ENCODE peak calls at places on chromosomes 3 and 15, in six cellular contexts. M is GM23338, V is GM23248, X is PC-3, U is MM.1S, W is SK-N-SH. D is an unnamed sample. For H3F3A, the result is how much of the 10 kb centered on the place peaks cover.

GRCh38 chr3:129888739-129889138 is 4.8 kb downstream of the TMCC1 start:
- DNase-seq in M (no peak), V (peak), X (peak), U (no peak), W (no peak), D (no peak)

GRCh38 chr3:166367947-166368533 is 530.8 kb upstream of the BCHE start:
- DNase-seq in M (no peak), V (no peak), X (peak), U (peak), W (no peak), D (no peak)

GRCh38 chr15:81914734-81915234 is 131.0 kb downstream of the MEX3B start:
- DNase-seq in M (no peak), V (no peak), X (no peak), U (no peak), W (peak), D (no peak)

GRCh38 chr15:25717116-25717755 is 145.9 kb downstream of the ATP10A start:
- DNase-seq in M (no peak), V (peak), X (no peak), U (no peak), W (no peak), D (no peak)

GRCh38 chr3:147113293-147114045 is 292.9 kb downstream of the ZIC4 start:
- DNase-seq in M (no peak), V (peak), X (peak), U (peak), W (no peak), D (no peak)

GRCh38 chr3:140723576-140723975 is 45.7 kb downstream of the TRIM42 start:
- DNase-seq in M (no peak), V (no peak), X (no peak), U (no peak), W (no peak), D (no peak)

GRCh38 chr3:128554100-128554464 is 61.1 kb upstream of the GATA2 start:
- DNase-seq in M (no peak), V (peak), X (peak), U (no peak), W (no peak), D (no peak)

GRCh38 chr15:58568157-58568571 is 136.4 kb downstream of the LIPC start:
- DNase-seq in M (no peak), V (no peak), X (peak), U (peak), W (no peak), D (no peak)

GRCh38 chr15:82640672-82641071 is 6.5 kb downstream of the CPEB1 start:
- DNase-seq in M (no peak), V (no peak), X (no peak), U (no peak), W (no peak), D (no peak)

GRCh38 chr3:66029443-66029842 is 9.3 kb downstream of the MAGI1 start:
- DNase-seq in M (no peak), V (peak), X (no peak), U (no peak), W (no peak), D (no peak)

GRCh38 chr3:69181592-69182211 is 59.3 kb upstream of the LMOD3 start:
- DNase-seq in M (no peak), V (peak), X (peak), U (no peak), W (no peak), D (peak)

GRCh38 chr3:137163958-137164357 is 206.2 kb downstream of the IL20RB start:
- DNase-seq in M (no peak), V (no peak), X (no peak), U (peak), W (no peak), D (no peak)

GRCh38 chr15:34318277-34319079 is 19.1 kb downstream of the SLC12A6 start:
- DNase-seq in M (peak), V (peak), X (peak), U (peak), W (no peak), D (peak)

GRCh38 chr3:50296721-50297383 is 2.4 kb downstream of the HYAL3 start:
- DNase-seq in M (no peak), V (no peak), X (no peak), U (no peak), W (no peak), D (peak)

GRCh38 chr3:42906085-42906904 is at the start of gene ZNF662:
- DNase-seq in M (peak), V (peak), X (no peak), U (no peak), W (peak), D (no peak)

GRCh38 chr3:45154641-45155147 is 8.5 kb upstream of the CDCP1 start:
- DNase-seq in M (no peak), V (peak), X (peak), U (no peak), W (no peak), D (no peak)

GRCh38 chr15:62964251-62964650 is 78.3 kb upstream of the TPM1 start:
- DNase-seq in M (no peak), V (peak), X (no peak), U (no peak), W (no peak), D (peak)

GRCh38 chr15:78263351-78263781 is 996 bp upstream of the DNAJA4 start:
- DNase-seq in M (no peak), V (no peak), X (no peak), U (no peak), W (no peak), D (no peak)

GRCh38 chr3:43206632-43207031 is 79.7 kb upstream of the SNRK start:
- DNase-seq in M (peak), V (no peak), X (no peak), U (no peak), W (no peak), D (peak)

GRCh38 chr3:67109651-67110204 is 111.6 kb downstream of the KBTBD8 start:
- DNase-seq in M (peak), V (peak), X (peak), U (peak), W (peak), D (peak)

GRCh38 chr3:48826451-48826850 is 21.2 kb downstream of the PRKAR2A start:
- DNase-seq in M (no peak), V (peak), X (no peak), U (no peak), W (no peak), D (no peak)

GRCh38 chr3:63654246-63654645 is 1.8 kb downstream of the SNTN start:
- DNase-seq in M (no peak), V (peak), X (no peak), U (no peak), W (no peak), D (no peak)

GRCh38 chr15:67080118-67080899 is 14.9 kb downstream of the SMAD3 start:
- DNase-seq in M (no peak), V (peak), X (no peak), U (peak), W (no peak), D (no peak)

GRCh38 chr15:76057332-76058000 is 2.3 kb upstream of the TMEM266 start:
- DNase-seq in M (peak), V (peak), X (peak), U (peak), W (peak), D (peak)

GRCh38 chr15:57527382-57528091 is 64.2 kb upstream of the MYZAP start:
- DNase-seq in M (peak), V (peak), X (peak), U (peak), W (peak), D (peak)

GRCh38 chr3:20480771-20481170 is 294.8 kb upstream of the SGO1 start:
- DNase-seq in M (peak), V (no peak), X (no peak), U (no peak), W (no peak), D (no peak)

GRCh38 chr15:88132499-88132898 is 124.0 kb downstream of the NTRK3 start:
- DNase-seq in M (no peak), V (no peak), X (no peak), U (no peak), W (no peak), D (no peak)

GRCh38 chr3:40490916-40491315 is 14.0 kb downstream of the ZNF619 start:
- DNase-seq in M (no peak), V (no peak), X (no peak), U (no peak), W (no peak), D (no peak)

GRCh38 chr3:54663558-54664114 is 264.2 kb downstream of the LRTM1 start:
- DNase-seq in M (no peak), V (peak), X (no peak), U (no peak), W (no peak), D (no peak)

GRCh38 chr15:93467327-93467726 is 378.3 kb upstream of the RGMA start:
- DNase-seq in M (no peak), V (peak), X (no peak), U (no peak), W (no peak), D (no peak)

GRCh38 chr3:126469479-126469878 is 6.2 kb downstream of the ZXDC start:
- DNase-seq in M (no peak), V (no peak), X (no peak), U (no peak), W (no peak), D (no peak)

GRCh38 chr3:129282727-129283327 is 4.2 kb downstream of the HMCES start:
- DNase-seq in M (no peak), V (peak), X (peak), U (peak), W (no peak), D (no peak)

GRCh38 chr15:70430029-70430428 is 332.3 kb upstream of the TLE3 start:
- DNase-seq in M (no peak), V (peak), X (peak), U (no peak), W (no peak), D (no peak)

GRCh38 chr15:63288778-63289378 is 11.5 kb downstream of the APH1B start:
- DNase-seq in M (peak), V (peak), X (peak), U (peak), W (peak), D (peak)

GRCh38 chr3:194808709-194809108 is 123.0 kb downstream of the FAM43A start:
- DNase-seq in M (no peak), V (peak), X (peak), U (no peak), W (peak), D (no peak)

GRCh38 chr3:178665747-178666146 is 129.5 kb downstream of the KCNMB2 start:
- DNase-seq in M (no peak), V (no peak), X (no peak), U (no peak), W (no peak), D (no peak)

GRCh38 chr15:65762399-65762798 is 29.7 kb downstream of the DENND4A start:
- DNase-seq in M (no peak), V (no peak), X (no peak), U (no peak), W (no peak), D (no peak)

GRCh38 chr15:65759441-65759840 is 32.7 kb downstream of the DENND4A start:
- DNase-seq in M (no peak), V (no peak), X (no peak), U (no peak), W (no peak), D (no peak)

GRCh38 chr15:65766422-65767263 is 25.4 kb downstream of the DENND4A start:
- DNase-seq in M (no peak), V (no peak), X (peak), U (no peak), W (no peak), D (no peak)

GRCh38 chr15:65761210-65761926 is 30.7 kb downstream of the DENND4A start:
- DNase-seq in M (no peak), V (no peak), X (no peak), U (no peak), W (no peak), D (no peak)

GRCh38 chr15:65762914-65763787 is 28.9 kb downstream of the DENND4A start:
- DNase-seq in M (no peak), V (no peak), X (no peak), U (no peak), W (no peak), D (no peak)
- H3F3A ChIP-seq in M (under half), V (under half), X (under half), U (under half), W (under half), D (under half)

DNA sequence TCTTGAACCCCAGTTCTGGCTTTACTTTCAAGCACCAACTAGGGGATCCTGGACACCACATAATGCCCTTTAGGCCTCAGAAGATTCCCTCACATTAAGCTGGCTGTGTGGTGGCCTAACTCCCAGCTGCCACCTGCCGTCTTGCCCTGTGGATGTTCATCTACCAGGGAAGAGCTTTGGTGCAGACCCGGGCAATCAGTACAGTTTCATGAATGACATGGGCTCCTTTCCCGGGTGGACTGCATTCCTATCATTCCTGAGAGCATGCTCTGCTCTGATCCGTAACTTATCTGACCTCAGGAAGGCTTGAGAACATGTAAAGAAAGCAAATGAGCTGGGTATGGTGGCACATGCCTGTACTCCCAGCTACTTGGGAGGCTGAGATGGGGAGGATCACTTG is 50.0 kb upstream of the GSK3B start:
- DNase-seq in M (peak), V (no peak), X (peak), U (no peak), W (no peak), D (peak)
- TF ChIP-seq EZH2phosphoT487 in M (no peak), V (no peak), X (no peak), U (no peak), W (no peak), D (no peak)

DNA sequence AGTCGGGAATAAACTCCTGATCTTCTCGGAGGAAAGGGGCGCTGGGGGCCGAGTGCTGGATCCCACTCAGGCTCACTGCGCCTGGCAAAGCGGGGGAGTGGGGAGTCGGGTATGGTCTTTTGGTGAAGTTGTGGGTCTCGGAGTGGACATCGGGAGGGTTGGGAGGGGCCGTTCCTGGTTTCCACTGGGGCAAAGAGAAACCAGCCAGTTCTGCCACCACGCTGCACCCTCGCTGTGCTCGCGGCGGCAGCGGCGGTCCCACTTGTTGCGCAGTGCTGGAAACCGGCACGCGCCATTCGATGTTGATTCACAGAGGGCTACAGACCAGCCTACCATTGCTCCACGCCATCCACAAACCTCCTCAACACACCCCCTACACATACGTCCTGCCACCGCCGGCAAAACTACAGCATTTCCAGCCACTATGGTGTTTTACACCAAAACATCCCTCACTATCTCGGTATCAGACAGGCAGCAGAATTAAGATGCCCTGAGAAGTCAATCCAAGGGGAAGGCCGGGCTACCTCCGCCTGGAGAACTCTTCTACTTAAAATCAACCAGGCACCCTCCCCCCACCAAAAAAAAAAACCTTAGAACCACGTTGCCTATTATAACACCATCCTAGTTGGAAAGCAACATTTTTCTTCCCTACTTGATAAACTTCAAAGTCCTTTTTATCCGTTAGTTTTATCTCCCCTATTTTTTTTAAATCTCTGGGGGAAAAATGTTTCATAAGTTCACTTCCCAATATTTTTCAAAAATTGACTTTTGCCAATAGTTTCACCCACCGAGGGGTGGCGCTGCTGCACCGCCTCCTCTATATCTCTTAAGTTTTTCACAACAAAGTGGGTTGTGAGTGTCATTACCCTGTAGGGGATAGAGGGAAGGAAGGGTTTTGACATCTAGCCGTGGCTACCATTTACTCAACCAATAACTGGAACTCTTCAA is 3.6 kb downstream of the BCL6 start:
- DNase-seq in M (peak), V (peak), X (peak), U (peak), W (peak), D (peak)
- H3F3A ChIP-seq in M (under half), V (under half), X (under half), U (under half), W (under half), D (half or more)

DNA sequence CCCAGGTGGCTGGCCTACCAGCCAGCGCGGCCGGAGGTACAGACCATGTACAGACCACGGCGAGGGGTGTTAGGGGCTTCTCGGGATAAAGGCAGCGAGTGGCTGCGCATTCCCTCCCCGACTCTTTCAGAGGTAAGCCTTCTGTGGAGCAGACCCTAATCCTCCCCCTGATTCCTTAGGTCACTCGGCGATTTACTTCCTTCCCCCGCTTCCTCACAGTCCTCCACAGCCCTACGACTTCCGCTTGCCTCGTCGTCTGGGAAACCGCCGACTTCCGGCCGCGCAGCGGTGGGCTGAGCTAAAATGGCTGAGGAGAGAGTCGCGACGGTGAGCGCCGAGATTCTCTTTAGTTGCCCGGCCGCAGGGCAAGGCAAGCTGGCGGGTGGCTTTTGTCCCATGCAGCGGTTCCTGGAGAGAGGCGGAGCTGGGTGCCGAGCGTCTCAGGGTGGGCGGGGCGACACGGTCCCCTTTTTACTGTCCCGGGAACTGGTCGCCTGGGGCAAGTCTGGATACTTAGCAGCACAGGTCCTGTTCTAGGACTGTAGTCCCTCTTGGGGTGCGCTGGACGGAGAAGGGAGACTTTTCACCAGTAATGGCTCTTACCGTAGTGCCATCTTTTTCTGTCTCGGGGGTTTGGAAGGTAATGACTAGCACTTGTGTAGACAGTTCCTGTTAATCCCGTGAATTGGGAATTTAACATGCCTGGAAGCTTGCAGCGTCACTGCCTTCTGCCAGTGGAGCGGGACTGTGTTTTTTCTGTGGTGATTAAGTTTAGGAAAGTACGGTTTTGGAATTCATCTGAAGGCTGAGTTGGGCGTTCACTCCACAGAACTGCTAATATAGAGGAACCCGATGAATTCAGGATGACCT is at the start of the genes BBS4 and HIGD2B:
- DNase-seq in M (peak), V (peak), X (peak), U (peak), W (peak), D (peak)
- TF ChIP-seq EZH2phosphoT487 in M (no peak), V (no peak), X (no peak), U (no peak), W (no peak), D (no peak)

GRCh38 chr3:133575121-133575520 is 1.6 kb downstream of the CDV3 start:
- DNase-seq in M (no peak), V (peak), X (no peak), U (peak), W (no peak), D (no peak)
- H3F3A ChIP-seq in M (under half), V (half or more), X (under half), U (half or more), W (under half), D (under half)

GRCh38 chr15:65525622-65526021 is 4.6 kb upstream of the HACD3 start:
- DNase-seq in M (no peak), V (peak), X (peak), U (no peak), W (peak), D (no peak)
- TF ChIP-seq EZH2phosphoT487 in M (no peak), V (no peak), X (no peak), U (no peak), W (no peak), D (no peak)

D was measured in neural progenitor cell.